ENCODE peak calls at places on chromosomes 12 and 14, in six cellular contexts. O is AG08395, R is T1000, P is PC-3, C is NCI-H1417, D is GM04504. A is an unnamed sample.
A peak's percentile ranks its signal among the peaks of the same experiment; 100 is the strongest.

GRCh38 chr14:20429801-20430669 is 5.9 kb downstream of the KLHL33 start:
- DNase-seq in O (no peak), R (no peak), P (no peak), C (no peak), D (no peak), A (no peak)

GRCh38 chr14:100674897-100675618 is 51.6 kb upstream of the DLK1 start:
- DNase-seq in O (no peak), R (no peak), P (no peak), C (peak; percentile 85), D (no peak), A (no peak)

GRCh38 chr14:101230161-101230850 is 326.8 kb upstream of the RTL1 start:
- DNase-seq in O (no peak), R (no peak), P (no peak), C (no peak), D (no peak), A (no peak)

GRCh38 chr14:64960762-64961276 is 11.3 kb downstream of the RAB15 start:
- DNase-seq in O (no peak), R (no peak), P (no peak), C (no peak), D (no peak), A (no peak)

GRCh38 chr12:68233498-68233897 is 7.9 kb upstream of the IL26 start:
- DNase-seq in O (no peak), R (no peak), P (no peak), C (no peak), D (no peak), A (no peak)

GRCh38 chr12:85575115-85576096 is 260.8 kb downstream of the RASSF9 start:
- DNase-seq in O (peak; percentile 64), R (peak; percentile 12), P (peak; percentile 81), C (peak; percentile 68), D (peak; percentile 41), A (peak; percentile 49)

GRCh38 chr14:104805326-104805678 is 4.4 kb downstream of the ZBTB42 start:
- DNase-seq in O (peak; percentile 87), R (peak; percentile 82), P (peak; percentile 77), C (no peak), D (peak; percentile 68), A (no peak)

GRCh38 chr12:49922349-49923034 is 18.8 kb upstream of the FAIM2 start:
- DNase-seq in O (no peak), R (no peak), P (no peak), C (no peak), D (no peak), A (no peak)

GRCh38 chr12:13606290-13606689 is 375.1 kb downstream of the GRIN2B start:
- DNase-seq in O (no peak), R (no peak), P (no peak), C (no peak), D (no peak), A (peak; percentile 20)

GRCh38 chr12:94458882-94459772 is 540 bp downstream of the CEP83 start:
- DNase-seq in O (no peak), R (no peak), P (peak; percentile 16), C (peak; percentile 76), D (peak; percentile 10), A (peak; percentile 28)

GRCh38 chr12:62730649-62731377 is 204.1 kb downstream of the PPM1H start:
- DNase-seq in O (peak; percentile 59), R (no peak), P (peak; percentile 38), C (no peak), D (peak; percentile 82), A (no peak)

GRCh38 chr14:104974665-104975390 is 3.3 kb downstream of the AHNAK2 start:
- DNase-seq in O (no peak), R (no peak), P (no peak), C (no peak), D (no peak), A (no peak)

GRCh38 chr12:27667540-27667939 is 28.7 kb upstream of the REP15 start:
- DNase-seq in O (peak; percentile 89), R (no peak), P (peak; percentile 16), C (no peak), D (peak; percentile 76), A (no peak)

GRCh38 chr12:112992541-112993398 is 14.5 kb downstream of the OAS2 start:
- DNase-seq in O (peak; percentile 88), R (no peak), P (peak; percentile 87), C (peak; percentile 29), D (no peak), A (peak; percentile 62)

GRCh38 chr14:71021347-71022014 is 114.2 kb downstream of the PCNX1 start:
- DNase-seq in O (peak; percentile 44), R (no peak), P (peak; percentile 96), C (no peak), D (peak; percentile 68), A (no peak)

GRCh38 chr12:30594509-30594908 is 101.2 kb downstream of the IPO8 start:
- DNase-seq in O (no peak), R (no peak), P (no peak), C (no peak), D (no peak), A (no peak)

GRCh38 chr14:41476526-41476925 is 130.2 kb upstream of the LRFN5 start:
- DNase-seq in O (no peak), R (no peak), P (peak; percentile 79), C (no peak), D (no peak), A (no peak)

GRCh38 chr14:56241441-56241840 is 123.2 kb downstream of the PELI2 start:
- DNase-seq in O (no peak), R (no peak), P (no peak), C (no peak), D (no peak), A (no peak)

GRCh38 chr12:75998292-75999063 is 33.1 kb downstream of the PHLDA1 start:
- DNase-seq in O (peak; percentile 45), R (no peak), P (no peak), C (no peak), D (no peak), A (no peak)

GRCh38 chr14:104821229-104821945 is 20.5 kb downstream of the ZBTB42 start:
- DNase-seq in O (no peak), R (no peak), P (no peak), C (no peak), D (no peak), A (no peak)

GRCh38 chr12:132489078-132489601 is 811 bp upstream of the FBRSL1 start:
- DNase-seq in O (no peak), R (no peak), P (no peak), C (no peak), D (no peak), A (no peak)

GRCh38 chr12:132393991-132394949 is 64.9 kb upstream of the GALNT9 start:
- DNase-seq in O (no peak), R (no peak), P (peak; percentile 39), C (no peak), D (no peak), A (no peak)

GRCh38 chr12:88854260-88854659 is 274.0 kb upstream of the KITLG start:
- DNase-seq in O (peak; percentile 79), R (no peak), P (peak; percentile 89), C (no peak), D (peak; percentile 72), A (no peak)

GRCh38 chr12:20212036-20212435 is 156.3 kb upstream of the PDE3A start:
- DNase-seq in O (no peak), R (no peak), P (no peak), C (no peak), D (no peak), A (no peak)

GRCh38 chr14:103372552-103373304 is 12.5 kb upstream of the MARK3 start:
- DNase-seq in O (peak; percentile 94), R (peak; percentile 72), P (peak; percentile 97), C (no peak), D (peak; percentile 85), A (no peak)

GRCh38 chr14:105519946-105520698 is 6.3 kb upstream of the TMEM121 start:
- DNase-seq in O (no peak), R (no peak), P (no peak), C (no peak), D (no peak), A (no peak)

GRCh38 chr12:9940370-9940769 is 8.2 kb upstream of the CLEC2A start:
- DNase-seq in O (no peak), R (no peak), P (peak; percentile 35), C (no peak), D (no peak), A (no peak)

GRCh38 chr14:69664865-69665526 is 53.6 kb downstream of the SUSD6 start:
- DNase-seq in O (no peak), R (no peak), P (no peak), C (no peak), D (no peak), A (no peak)

GRCh38 chr12:18850752-18851151 is 112.8 kb downstream of the CAPZA3 start:
- DNase-seq in O (no peak), R (no peak), P (no peak), C (no peak), D (no peak), A (no peak)

GRCh38 chr12:100295764-100296555 is 29.0 kb downstream of the SCYL2 start:
- DNase-seq in O (peak; percentile 42), R (no peak), P (no peak), C (no peak), D (peak; percentile 20), A (no peak)

GRCh38 chr12:7695159-7695930 is at the start of gene GDF3:
- DNase-seq in O (peak; percentile 31), R (no peak), P (no peak), C (no peak), D (no peak), A (no peak)

GRCh38 chr14:37230551-37231194 is 32.9 kb downstream of the MIPOL1 start:
- DNase-seq in O (peak; percentile 68), R (no peak), P (peak; percentile 89), C (peak; percentile 49), D (peak; percentile 32), A (peak; percentile 59)

GRCh38 chr14:76887196-76887595 is 61.0 kb downstream of the LRRC74A start:
- DNase-seq in O (peak; percentile 61), R (no peak), P (no peak), C (no peak), D (no peak), A (no peak)

GRCh38 chr14:34460841-34461240 is 1.2 kb downstream of the SPTSSA start:
- DNase-seq in O (no peak), R (no peak), P (peak; percentile 40), C (no peak), D (no peak), A (no peak)

GRCh38 chr14:31166271-31166561 is 41.4 kb downstream of the HECTD1 start:
- DNase-seq in O (no peak), R (no peak), P (no peak), C (no peak), D (no peak), A (no peak)

GRCh38 chr14:59543873-59544272 is 32.7 kb downstream of the CCDC175 start:
- DNase-seq in O (no peak), R (no peak), P (no peak), C (no peak), D (no peak), A (peak; percentile 24)

GRCh38 chr14:35285991-35286564 is 6.1 kb upstream of the PSMA6 start:
- DNase-seq in O (no peak), R (no peak), P (no peak), C (no peak), D (no peak), A (no peak)